ENCODE peak calls at places on chromosomes 16 and 17, in four cellular contexts. One of them, this sample, is unnamed.

GRCh38 chr16:30996324-30996999 is 11.5 kb downstream of the HSD3B7 start:
- ATAC-seq in lower lobe of right lung: peak; percentile 6
- ATAC-seq in RWPE2: no peak
- ATAC-seq in HepG2: peak; percentile 26
- ATAC-seq in this sample: peak; percentile 32

GRCh38 chr17:21140911-21141310 is 14.1 kb downstream of the DHRS7B start:
- ATAC-seq in RWPE2: no peak
- ATAC-seq in HepG2: no peak
- ATAC-seq in lower lobe of right lung: no peak
- ATAC-seq in this sample: no peak

GRCh38 chr16:70746040-70746707 is 54.8 kb downstream of the VAC14 start:
- ATAC-seq in RWPE2: peak; percentile 44
- ATAC-seq in lower lobe of right lung: peak; percentile 78
- ATAC-seq in HepG2: peak; percentile 60
- ATAC-seq in this sample: peak; percentile 61

GRCh38 chr17:17798010-17798556 is 38.7 kb downstream of the SREBF1 start:
- ATAC-seq in lower lobe of right lung: no peak
- ATAC-seq in HepG2: no peak
- ATAC-seq in RWPE2: no peak
- ATAC-seq in this sample: no peak

GRCh38 chr17:17140590-17140980 is 65.5 kb downstream of the PLD6 start:
- ATAC-seq in RWPE2: peak; percentile 59
- ATAC-seq in HepG2: no peak
- ATAC-seq in lower lobe of right lung: no peak
- ATAC-seq in this sample: no peak

GRCh38 chr16:86330906-86331305 is 179.4 kb upstream of the FOXF1 start:
- ATAC-seq in HepG2: no peak
- ATAC-seq in RWPE2: no peak
- ATAC-seq in lower lobe of right lung: no peak
- ATAC-seq in this sample: no peak

GRCh38 chr17:47301831-47302230 is 21.9 kb upstream of the EFCAB13 start:
- ATAC-seq in lower lobe of right lung: no peak
- ATAC-seq in RWPE2: no peak
- ATAC-seq in HepG2: no peak
- ATAC-seq in this sample: no peak

GRCh38 chr17:17856386-17856785 is 19.6 kb upstream of the SREBF1 start:
- ATAC-seq in lower lobe of right lung: no peak
- ATAC-seq in RWPE2: peak; percentile 4
- ATAC-seq in HepG2: peak; percentile 75
- ATAC-seq in this sample: no peak

GRCh38 chr16:66621973-66622372 is 17.5 kb downstream of the CMTM3 start:
- ATAC-seq in HepG2: no peak
- ATAC-seq in lower lobe of right lung: no peak
- ATAC-seq in RWPE2: no peak
- ATAC-seq in this sample: no peak

GRCh38 chr17:61847659-61848058 is 15.7 kb downstream of the BRIP1 start:
- ATAC-seq in lower lobe of right lung: no peak
- ATAC-seq in HepG2: no peak
- ATAC-seq in RWPE2: no peak
- ATAC-seq in this sample: no peak

GRCh38 chr16:1932050-1933028 is 10.7 kb downstream of the MSRB1 start:
- ATAC-seq in lower lobe of right lung: no peak
- ATAC-seq in RWPE2: peak; percentile 44
- ATAC-seq in HepG2: peak; percentile 78
- ATAC-seq in this sample: no peak

GRCh38 chr16:16051132-16051531 is 101.7 kb downstream of the ABCC1 start:
- ATAC-seq in RWPE2: no peak
- ATAC-seq in HepG2: no peak
- ATAC-seq in lower lobe of right lung: no peak
- ATAC-seq in this sample: no peak
- H3K36me3 ChIP-seq in RWPE2: peaks cover 81% of the 10 kb centered on the region
- H3K36me3 ChIP-seq in HepG2: peaks cover 57% of the 10 kb centered on the region
- H3K36me3 ChIP-seq in lower lobe of right lung: peaks cover 96% of the 10 kb centered on the region
- H3K36me3 ChIP-seq in this sample: no peaks in the 10 kb centered on the region

GRCh38 chr17:41906465-41907184 is 12.1 kb downstream of the ACLY start:
- ATAC-seq in RWPE2: no peak
- ATAC-seq in lower lobe of right lung: peak; percentile 27
- ATAC-seq in HepG2: no peak
- ATAC-seq in this sample: no peak
- H3K27ac ChIP-seq in RWPE2: no peak overlapping the region
- H3K27ac ChIP-seq in lower lobe of right lung: no peak overlapping the region
- H3K27ac ChIP-seq in HepG2: no peak overlapping the region
- H3K27ac ChIP-seq in this sample: no peak overlapping the region

GRCh38 chr17:4170639-4171280 is 27.8 kb downstream of the CYB5D2 start:
- ATAC-seq in RWPE2: no peak
- ATAC-seq in HepG2: no peak
- ATAC-seq in lower lobe of right lung: no peak
- ATAC-seq in this sample: no peak

GRCh38 chr17:4174556-4174955 is 31.6 kb downstream of the CYB5D2 start:
- ATAC-seq in RWPE2: no peak
- ATAC-seq in lower lobe of right lung: no peak
- ATAC-seq in HepG2: no peak
- ATAC-seq in this sample: no peak

GRCh38 chr17:4175921-4176802 is 33.2 kb downstream of the CYB5D2 start:
- ATAC-seq in HepG2: peak; percentile 31
- ATAC-seq in RWPE2: no peak
- ATAC-seq in lower lobe of right lung: peak; percentile 20
- ATAC-seq in this sample: no peak

GRCh38 chr17:4173771-4174170 is 30.8 kb downstream of the CYB5D2 start:
- ATAC-seq in lower lobe of right lung: no peak
- ATAC-seq in RWPE2: no peak
- ATAC-seq in HepG2: no peak
- ATAC-seq in this sample: no peak

GRCh38 chr17:4172356-4172755 is 29.4 kb downstream of the CYB5D2 start:
- ATAC-seq in lower lobe of right lung: no peak
- ATAC-seq in RWPE2: no peak
- ATAC-seq in HepG2: no peak
- ATAC-seq in this sample: no peak
- H3K36me3 ChIP-seq in lower lobe of right lung: peaks cover 100% of the 10 kb centered on the region
- H3K36me3 ChIP-seq in RWPE2: peaks cover 71% of the 10 kb centered on the region
- H3K36me3 ChIP-seq in HepG2: peaks cover 33% of the 10 kb centered on the region
- H3K36me3 ChIP-seq in this sample: no peaks in the 10 kb centered on the region

GRCh38 chr16:50285406-50286003 is 19.2 kb downstream of the ADCY7 start:
- ATAC-seq in HepG2: peak; percentile 2
- ATAC-seq in lower lobe of right lung: no peak
- ATAC-seq in RWPE2: no peak
- ATAC-seq in this sample: no peak
- H3K27ac ChIP-seq in HepG2: no peak overlapping the region
- H3K27ac ChIP-seq in lower lobe of right lung: no peak overlapping the region
- H3K27ac ChIP-seq in RWPE2: no peak overlapping the region
- H3K27ac ChIP-seq in this sample: no peak overlapping the region

GRCh38 chr17:64534187-64534586 is 27.4 kb downstream of the CEP95 start:
- ATAC-seq in lower lobe of right lung: peak; percentile 28
- ATAC-seq in HepG2: peak; percentile 17
- ATAC-seq in RWPE2: peak; percentile 38
- ATAC-seq in this sample: no peak

GRCh38 chr17:64537488-64537887 is 30.7 kb downstream of the CEP95 start:
- ATAC-seq in lower lobe of right lung: no peak
- ATAC-seq in HepG2: no peak
- ATAC-seq in RWPE2: no peak
- ATAC-seq in this sample: no peak

GRCh38 chr17:64535357-64535756 is 28.6 kb downstream of the CEP95 start:
- ATAC-seq in RWPE2: no peak
- ATAC-seq in lower lobe of right lung: no peak
- ATAC-seq in HepG2: no peak
- ATAC-seq in this sample: no peak

GRCh38 chr17:64538508-64539120 is 31.8 kb downstream of the CEP95 start:
- ATAC-seq in RWPE2: peak; percentile 11
- ATAC-seq in lower lobe of right lung: no peak
- ATAC-seq in HepG2: peak; percentile 17
- ATAC-seq in this sample: no peak

GRCh38 chr17:64536913-64537312 is 30.1 kb downstream of the CEP95 start:
- ATAC-seq in RWPE2: no peak
- ATAC-seq in lower lobe of right lung: no peak
- ATAC-seq in HepG2: no peak
- ATAC-seq in this sample: no peak
- H3K36me3 ChIP-seq in RWPE2: peaks cover 84% of the 10 kb centered on the region
- H3K36me3 ChIP-seq in lower lobe of right lung: peaks cover 96% of the 10 kb centered on the region
- H3K36me3 ChIP-seq in HepG2: peaks cover 20% of the 10 kb centered on the region
- H3K36me3 ChIP-seq in this sample: peaks cover 100% of the 10 kb centered on the region

GRCh38 chr17:15261818-15262290 is 3.3 kb downstream of the PMP22 start:
- ATAC-seq in HepG2: no peak
- ATAC-seq in RWPE2: no peak
- ATAC-seq in lower lobe of right lung: no peak
- ATAC-seq in this sample: no peak
- H3K27ac ChIP-seq in HepG2: no peak overlapping the region
- H3K27ac ChIP-seq in RWPE2: no peak overlapping the region
- H3K27ac ChIP-seq in lower lobe of right lung: peak overlapping the region; percentile 91
- H3K27ac ChIP-seq in this sample: peak overlapping the region; percentile 98

GRCh38 chr17:4120332-4120731 is 22.5 kb downstream of the ZZEF1 start:
- ATAC-seq in lower lobe of right lung: no peak
- ATAC-seq in HepG2: no peak
- ATAC-seq in RWPE2: no peak
- ATAC-seq in this sample: no peak
- H3K36me3 ChIP-seq in lower lobe of right lung: peaks cover 94% of the 10 kb centered on the region
- H3K36me3 ChIP-seq in HepG2: peaks cover 12% of the 10 kb centered on the region
- H3K36me3 ChIP-seq in RWPE2: peaks cover 41% of the 10 kb centered on the region
- H3K36me3 ChIP-seq in this sample: peaks cover 87% of the 10 kb centered on the region

This sample was measured in gastroesophageal sphincter.